ENCODE peak calls at places on chromosomes 7 and 10, in six cellular contexts. Q is uterus; X is colonic mucosa; Y is OCI-LY7; L is CD4-positive, alpha-beta memory T cell; T is fibroblast of lung. V is an unnamed sample.

GRCh38 chr10:42976353-42977031 is 100.4 kb upstream of the RET start:
- DNase-seq in Q (no peak), Y (no peak), T (no peak), L (no peak), X (no peak), V (no peak)

GRCh38 chr10:46236941-46237681 is 49.7 kb upstream of the ANTXRL start:
- DNase-seq in L (no peak), Q (peak), Y (no peak), X (peak), T (no peak), V (no peak)

GRCh38 chr10:44422631-44423030 is 37.7 kb upstream of the CXCL12 start:
- DNase-seq in Q (no peak), X (no peak), T (no peak), L (no peak), Y (no peak), V (no peak)

GRCh38 chr7:66735850-66736249 is 4.7 kb upstream of the RABGEF1 start:
- DNase-seq in T (no peak), L (no peak), Q (no peak), Y (no peak), X (no peak), V (no peak)

GRCh38 chr10:118503192-118503591 is 92.3 kb downstream of the PRLHR start:
- DNase-seq in L (no peak), T (no peak), Q (no peak), Y (no peak), X (no peak), V (no peak)

GRCh38 chr10:96478317-96478716 is 35.4 kb downstream of the TLL2 start:
- DNase-seq in Q (no peak), X (no peak), L (no peak), T (no peak), Y (no peak), V (no peak)

GRCh38 chr7:100971111-100972001 is 2.0 kb downstream of the MUC12 start:
- DNase-seq in T (no peak), Q (no peak), X (no peak), L (no peak), Y (no peak), V (no peak)

GRCh38 chr7:5380350-5381210 is 43.1 kb downstream of the TNRC18 start:
- DNase-seq in L (no peak), T (no peak), Y (no peak), X (no peak), Q (no peak), V (no peak)

GRCh38 chr10:65571011-65571570 is 1354.7 kb upstream of the LRRTM3 start:
- DNase-seq in L (no peak), T (peak), X (peak), Y (no peak), Q (no peak), V (no peak)

GRCh38 chr10:72087969-72088878 is at the start of gene SPOCK2:
- DNase-seq in Y (peak), L (peak), X (no peak), Q (no peak), T (peak), V (no peak)

GRCh38 chr7:139791316-139791715 is 13.5 kb upstream of the HIPK2 start:
- DNase-seq in Q (no peak), X (no peak), L (no peak), Y (no peak), T (no peak), V (no peak)

GRCh38 chr10:103645141-103646054 is 151.9 kb downstream of the NEURL1 start:
- DNase-seq in T (peak), L (no peak), X (no peak), Y (no peak), Q (peak), V (no peak)

GRCh38 chr10:23174974-23175512 is 17.1 kb upstream of the PTF1A start:
- DNase-seq in L (no peak), T (no peak), X (no peak), Y (no peak), Q (no peak), V (no peak)

GRCh38 chr10:121797490-121797889 is 130.3 kb downstream of the ATE1 start:
- DNase-seq in T (no peak), X (no peak), L (no peak), Q (no peak), Y (no peak), V (no peak)

GRCh38 chr7:37784015-37784414 is 64.4 kb upstream of the NME8 start:
- DNase-seq in L (no peak), Y (no peak), T (no peak), X (no peak), Q (no peak), V (no peak)

GRCh38 chr7:140889645-140890044 is 35.1 kb downstream of the BRAF start:
- DNase-seq in L (no peak), X (no peak), Y (no peak), T (no peak), Q (no peak), V (no peak)

GRCh38 chr7:26476271-26476670 is 184.6 kb downstream of the SNX10 start:
- DNase-seq in L (no peak), Y (no peak), T (no peak), X (no peak), Q (no peak), V (no peak)

GRCh38 chr10:130105724-130106123 is 4.9 kb downstream of the C10orf143 start:
- DNase-seq in Q (no peak), L (no peak), T (no peak), Y (no peak), X (no peak), V (no peak)

GRCh38 chr10:12777840-12778585 is 223.5 kb downstream of the CCDC3 start:
- DNase-seq in L (no peak), Y (no peak), Q (no peak), X (no peak), T (no peak), V (peak)

DNA sequence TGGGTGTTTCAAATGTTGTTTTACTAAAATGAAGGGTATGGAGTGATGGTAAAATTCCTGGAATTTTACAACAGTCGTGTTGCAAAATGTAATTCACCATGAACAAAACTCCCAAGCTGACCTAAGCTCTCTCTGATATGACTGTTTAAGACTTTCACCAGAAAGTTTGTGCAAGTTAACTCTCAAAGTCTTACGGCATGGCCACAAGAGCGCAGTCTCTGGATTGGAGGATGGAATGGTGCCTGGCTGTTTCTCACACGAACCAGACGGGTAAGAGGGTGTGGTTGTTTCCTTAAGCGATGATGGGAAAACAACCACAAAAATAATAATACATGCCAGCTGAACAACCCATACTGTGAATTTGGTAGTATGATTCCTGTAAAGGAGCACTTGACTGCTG is 662.5 kb downstream of the KCNMA1 start:
- DNase-seq in Y (no peak), T (no peak), Q (no peak), X (no peak), L (no peak), V (no peak)
- H3K27ac ChIP-seq in Y (no peak), T (no peak), Q (peak), X (no peak), L (no peak), V (no peak)

GRCh38 chr10:17234541-17234940 is 6.5 kb downstream of the VIM start:
- DNase-seq in L (no peak), X (no peak), Q (no peak), T (no peak), Y (no peak), V (no peak)
- H3K27ac ChIP-seq in L (peak), X (no peak), Q (peak), T (no peak), Y (no peak), V (no peak)

GRCh38 chr10:98267069-98267893 is 713 bp downstream of the LOXL4 start:
- DNase-seq in Q (no peak), Y (no peak), X (no peak), L (no peak), T (no peak), V (no peak)
- H3K27ac ChIP-seq in Q (peak), Y (no peak), X (no peak), L (no peak), T (peak), V (no peak)

DNA sequence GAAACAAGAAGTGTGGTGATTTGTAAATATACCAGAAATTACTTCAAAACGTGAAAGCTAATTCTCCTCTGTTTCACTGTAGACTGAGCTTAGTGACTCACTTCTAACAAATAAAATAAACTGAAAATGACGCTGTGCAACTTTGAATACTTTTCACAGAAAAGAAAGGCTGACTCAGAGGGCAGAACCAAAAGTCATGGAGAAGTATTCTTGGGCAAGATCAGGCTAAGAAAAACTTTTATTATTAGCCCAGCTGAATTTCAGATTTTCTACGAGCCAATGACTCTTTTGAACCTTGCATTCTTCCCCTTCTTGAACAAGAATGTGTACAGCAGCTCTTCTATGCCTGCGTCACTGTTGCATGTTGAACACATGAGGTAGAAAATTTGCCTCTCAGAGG is 527.3 kb upstream of the GHITM start:
- DNase-seq in X (no peak), Q (no peak), T (peak), L (no peak), Y (no peak), V (no peak)
- H3K27ac ChIP-seq in X (no peak), Q (no peak), T (no peak), L (no peak), Y (no peak), V (no peak)

GRCh38 chr7:16098585-16099179 is 322.7 kb downstream of the CRPPA start:
- DNase-seq in L (no peak), X (no peak), Y (no peak), Q (no peak), T (peak), V (no peak)
- H3K27ac ChIP-seq in L (no peak), X (no peak), Y (no peak), Q (no peak), T (no peak), V (no peak)

GRCh38 chr7:113891031-113891350 is 27.8 kb downstream of the PPP1R3A start:
- DNase-seq in X (no peak), Q (no peak), T (no peak), L (no peak), Y (no peak), V (no peak)
- H3K27ac ChIP-seq in X (no peak), Q (no peak), T (no peak), L (no peak), Y (no peak), V (no peak)

GRCh38 chr7:14766747-14767146 is 135.8 kb downstream of the DGKB start:
- DNase-seq in Y (no peak), X (no peak), T (no peak), L (no peak), Q (no peak), V (no peak)
- H3K27ac ChIP-seq in Y (no peak), X (no peak), T (no peak), L (no peak), Q (no peak), V (no peak)

GRCh38 chr7:106668853-106669539 is 8.0 kb upstream of the CCDC71L start:
- DNase-seq in Q (no peak), L (no peak), Y (no peak), T (no peak), X (no peak), V (no peak)
- H3K27ac ChIP-seq in Q (no peak), L (no peak), Y (no peak), T (no peak), X (no peak), V (no peak)

GRCh38 chr7:28165221-28165807 is 15.3 kb downstream of the JAZF1 start:
- DNase-seq in Y (peak), Q (no peak), X (no peak), L (no peak), T (no peak), V (no peak)
- H3K27ac ChIP-seq in Y (peak), Q (no peak), X (no peak), L (no peak), T (no peak), V (no peak)

GRCh38 chr10:98096731-98097130 is 37.7 kb upstream of the R3HCC1L start:
- DNase-seq in Y (no peak), Q (no peak), T (no peak), L (no peak), X (no peak), V (no peak)
- H3K27ac ChIP-seq in Y (no peak), Q (no peak), T (no peak), L (no peak), X (no peak), V (no peak)